ENCODE peak calls at places on chromosomes 7 and 10, in four cellular contexts. B, Z, G and N are unnamed samples.

GRCh38 chr7:126411032-126411820 is 841.5 kb downstream of the GRM8 start:
- DNase-seq in B (no peak), Z (no peak), G (no peak), N (no peak)

GRCh38 chr10:15169555-15170407 is 1.3 kb upstream of the NMT2 start:
- DNase-seq in B (no peak), Z (no peak), G (no peak), N (no peak)

GRCh38 chr10:124040454-124040853 is 52.9 kb downstream of the CHST15 start:
- DNase-seq in Z (no peak), B (no peak), G (no peak), N (no peak)

GRCh38 chr7:22083711-22084289 is 138.1 kb upstream of the CDCA7L start:
- DNase-seq in B (no peak), Z (no peak), G (no peak), N (no peak)

GRCh38 chr7:27362026-27362425 is 119.4 kb downstream of the EVX1 start:
- DNase-seq in G (no peak), Z (no peak), B (no peak), N (no peak)

GRCh38 chr10:11587860-11588259 is 23.6 kb downstream of the USP6NL start:
- DNase-seq in G (no peak), B (no peak), Z (no peak), N (no peak)

GRCh38 chr10:86785968-86786367 is 29.5 kb downstream of the BMPR1A start:
- DNase-seq in Z (no peak), G (no peak), B (no peak), N (no peak)

GRCh38 chr7:70694357-70694908 is 437.5 kb upstream of the GALNT17 start:
- DNase-seq in G (peak; percentile 53), B (no peak), Z (no peak), N (no peak)

GRCh38 chr7:71598553-71598952 is 466.6 kb downstream of the GALNT17 start:
- DNase-seq in Z (no peak), B (no peak), G (no peak), N (no peak)

GRCh38 chr7:28055161-28055544 is 125.4 kb downstream of the JAZF1 start:
- DNase-seq in B (no peak), G (no peak), Z (no peak), N (no peak)

GRCh38 chr7:156222611-156223010 is 410.3 kb upstream of the SHH start:
- DNase-seq in B (no peak), G (no peak), Z (peak; percentile 34), N (no peak)

GRCh38 chr7:134083766-134084487 is 43.2 kb upstream of the LRGUK start:
- DNase-seq in B (no peak), Z (no peak), G (no peak), N (no peak)

GRCh38 chr7:137851361-137851945 is 4.7 kb upstream of the DGKI start:
- DNase-seq in B (no peak), G (no peak), Z (no peak), N (no peak)

GRCh38 chr10:50932113-50932512 is 46.7 kb upstream of the A1CF start:
- DNase-seq in B (no peak), G (no peak), Z (no peak), N (no peak)

GRCh38 chr10:19788075-19788686 is 28.1 kb upstream of the PLXDC2 start:
- DNase-seq in G (no peak), B (peak; percentile 48), Z (no peak), N (peak; percentile 23)

GRCh38 chr7:25028370-25028971 is 48.5 kb upstream of the OSBPL3 start:
- DNase-seq in B (peak; percentile 52), G (no peak), Z (no peak), N (peak; percentile 84)

GRCh38 chr10:97713351-97713827 is at the start of gene MARVELD1:
- DNase-seq in Z (peak; percentile 77), B (no peak), G (peak; percentile 72), N (no peak)

GRCh38 chr7:77877800-77878199 is 79.2 kb downstream of the PHTF2 start:
- DNase-seq in G (no peak), B (no peak), Z (no peak), N (no peak)

GRCh38 chr10:34171957-34172527 is 643.1 kb downstream of the PARD3 start:
- DNase-seq in B (peak; percentile 55), G (no peak), Z (no peak), N (no peak)

GRCh38 chr10:123458933-123459332 is 207.2 kb upstream of the GPR26 start:
- DNase-seq in B (no peak), G (no peak), Z (no peak), N (no peak)

DNA sequence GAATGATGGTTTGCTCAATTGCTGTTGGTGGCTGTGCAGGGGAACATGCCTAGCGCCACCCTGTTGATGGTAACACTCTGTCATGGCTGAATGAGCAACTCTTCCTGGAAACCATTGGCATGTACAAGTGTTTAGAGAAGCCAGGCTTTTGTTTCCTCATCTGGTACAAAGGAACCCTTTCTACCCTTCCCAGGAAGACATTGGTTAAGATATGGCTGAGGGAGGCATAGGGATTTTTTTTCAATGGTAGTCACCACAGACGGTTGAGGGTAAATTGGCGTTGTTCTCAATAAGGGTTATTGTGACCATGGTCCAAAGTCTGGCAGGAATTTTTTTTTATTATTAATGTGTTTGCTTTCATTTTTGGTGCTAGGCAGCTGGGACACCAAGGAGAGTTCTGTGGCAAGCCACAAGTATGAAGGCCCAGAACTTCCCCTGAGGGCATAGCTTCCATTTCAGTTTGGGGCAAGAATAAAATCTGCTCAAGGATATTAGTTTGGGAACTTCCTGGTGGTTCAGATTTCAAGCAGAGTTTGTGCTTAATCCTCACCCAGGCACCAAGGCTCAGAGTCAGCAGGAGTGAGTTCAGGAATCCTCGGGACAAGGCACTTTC is at the start of gene PLEKHS1:
- DNase-seq in Z (no peak), B (peak; percentile 49), G (no peak), N (no peak)
- H3K4me3 ChIP-seq in Z (no peak within 1 kb of the TSS), B (no peak within 1 kb of the TSS), G (no peak within 1 kb of the TSS), N (no peak within 1 kb of the TSS)

DNA sequence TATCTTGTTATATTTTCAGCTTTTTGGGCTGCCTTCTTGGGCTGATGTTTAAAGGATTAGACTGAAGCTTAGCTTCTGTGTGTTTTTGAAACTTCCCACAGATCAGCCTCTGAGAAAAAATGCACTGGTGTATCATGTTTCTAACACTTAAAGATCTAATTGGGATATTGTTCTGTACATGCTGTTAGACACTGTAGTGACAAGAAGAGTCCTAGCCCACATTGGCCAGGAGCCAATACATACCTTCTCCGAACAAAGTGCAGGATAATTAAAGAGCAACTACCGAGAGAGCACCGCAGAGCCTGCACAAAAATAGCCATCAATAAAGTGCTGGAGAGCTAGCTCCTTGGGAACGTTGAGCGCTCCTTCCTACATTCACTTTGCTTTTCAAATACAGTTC is 289.4 kb upstream of the SP8 start:
- DNase-seq in Z (no peak), G (no peak), B (no peak), N (no peak)
- TF ChIP-seq CTCF in Z (no peak), G (no peak), B (no peak), N (no peak)

GRCh38 chr10:6217621-6218020 is 14.9 kb downstream of the PFKFB3 start:
- DNase-seq in Z (no peak), B (no peak), G (no peak), N (no peak)
- H3K4me3 ChIP-seq in Z (no peak overlapping the region), B (no peak overlapping the region), G (no peak overlapping the region), N (no peak overlapping the region)

GRCh38 chr10:17643755-17644484 is at the start of gene STAM:
- DNase-seq in G (peak; percentile 92), Z (peak; percentile 86), B (peak; percentile 86), N (peak; percentile 63)
- TF ChIP-seq CTCF in G (no peak), Z (no peak), B (no peak), N (no peak)

GRCh38 chr10:76230866-76231257 is 799.4 kb downstream of the LRMDA start:
- DNase-seq in G (no peak), B (no peak), Z (no peak), N (no peak)
- H3K4me3 ChIP-seq in G (no peak overlapping the region), B (no peak overlapping the region), Z (no peak overlapping the region), N (no peak overlapping the region)

DNA sequence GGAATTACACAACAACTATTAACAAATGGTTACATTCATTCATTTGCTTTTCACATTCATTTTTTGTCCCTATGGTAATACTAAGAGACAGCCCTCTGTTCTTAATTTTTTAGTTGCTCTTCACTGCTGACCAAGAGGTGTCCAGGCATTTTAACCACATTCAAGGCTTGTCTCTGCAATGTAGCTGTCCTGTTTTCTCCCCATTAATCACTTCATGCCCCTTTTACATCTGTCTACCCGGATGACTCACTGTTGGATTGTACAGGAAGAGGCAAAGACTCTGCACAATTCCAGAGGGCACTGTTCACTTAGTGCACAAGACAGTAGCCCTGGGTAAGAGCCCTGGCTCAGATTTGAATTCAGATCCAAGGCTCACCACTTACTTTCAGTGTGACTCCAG is 168.5 kb downstream of the NOC3L start:
- DNase-seq in Z (no peak), B (no peak), G (no peak), N (peak; percentile 52)
- TF ChIP-seq CTCF in Z (no peak), B (peak; percentile 20), G (no peak), N (peak; percentile 13)

GRCh38 chr7:2869981-2870380 is 25.9 kb upstream of the GNA12 start:
- DNase-seq in G (no peak), Z (no peak), B (no peak), N (no peak)

GRCh38 chr7:2872296-2872874 is 28.3 kb upstream of the GNA12 start:
- DNase-seq in B (no peak), G (no peak), Z (no peak), N (no peak)

GRCh38 chr7:2873686-2874551 is 29.8 kb upstream of the GNA12 start:
- DNase-seq in Z (no peak), G (no peak), B (peak; percentile 92), N (peak; percentile 73)

GRCh38 chr7:2873146-2873545 is 29.0 kb upstream of the GNA12 start:
- DNase-seq in B (no peak), Z (no peak), G (no peak), N (no peak)

GRCh38 chr7:2870471-2870941 is 26.4 kb upstream of the GNA12 start:
- DNase-seq in Z (peak; percentile 83), B (no peak), G (peak; percentile 78), N (no peak)
- H3K4me3 ChIP-seq in Z (no peak overlapping the region), B (no peak overlapping the region), G (peak overlapping the region; percentile 7), N (no peak overlapping the region)